ENCODE peak calls at places on chromosomes 12 and 14, in five cellular contexts. One of them, this sample, is unnamed. For H3K9me3 and H3K4me1, the result is how much of the 10 kb centered on the place peaks cover.

GRCh38 chr14:103356151-103356766 is 22.2 kb downstream of the EIF5 start:
- DNase-seq in psoas muscle: no peak
- DNase-seq in OCI-LY7: no peak
- DNase-seq in left ventricle myocardium inferior: no peak
- DNase-seq in naive thymus-derived CD4-positive, alpha-beta T cell: no peak
- DNase-seq in this sample: no peak

GRCh38 chr14:100914597-100915021 is 11.1 kb upstream of the RTL1 start:
- DNase-seq in psoas muscle: no peak
- DNase-seq in OCI-LY7: no peak
- DNase-seq in left ventricle myocardium inferior: no peak
- DNase-seq in naive thymus-derived CD4-positive, alpha-beta T cell: no peak
- DNase-seq in this sample: no peak

GRCh38 chr12:84954415-84954814 is 41.8 kb upstream of the SLC6A15 start:
- DNase-seq in psoas muscle: no peak
- DNase-seq in OCI-LY7: no peak
- DNase-seq in left ventricle myocardium inferior: no peak
- DNase-seq in naive thymus-derived CD4-positive, alpha-beta T cell: no peak
- DNase-seq in this sample: no peak

GRCh38 chr12:72271741-72272661 is at the start of gene TRHDE:
- DNase-seq in psoas muscle: no peak
- DNase-seq in OCI-LY7: no peak
- DNase-seq in left ventricle myocardium inferior: no peak
- DNase-seq in naive thymus-derived CD4-positive, alpha-beta T cell: no peak
- DNase-seq in this sample: peak

GRCh38 chr14:106207316-106207715 is 680.9 kb downstream of the TMEM121 start:
- DNase-seq in psoas muscle: no peak
- DNase-seq in OCI-LY7: no peak
- DNase-seq in left ventricle myocardium inferior: no peak
- DNase-seq in naive thymus-derived CD4-positive, alpha-beta T cell: no peak
- DNase-seq in this sample: no peak

GRCh38 chr12:8037947-8038346 is 5.4 kb downstream of the FOXJ2 start:
- DNase-seq in psoas muscle: no peak
- DNase-seq in OCI-LY7: no peak
- DNase-seq in left ventricle myocardium inferior: no peak
- DNase-seq in naive thymus-derived CD4-positive, alpha-beta T cell: no peak
- DNase-seq in this sample: no peak

GRCh38 chr12:69985656-69986055 is 160.6 kb downstream of the MYRFL start:
- DNase-seq in psoas muscle: no peak
- DNase-seq in OCI-LY7: peak
- DNase-seq in left ventricle myocardium inferior: no peak
- DNase-seq in naive thymus-derived CD4-positive, alpha-beta T cell: no peak
- DNase-seq in this sample: no peak

GRCh38 chr12:41018010-41018409 is 170.1 kb upstream of the PDZRN4 start:
- DNase-seq in psoas muscle: no peak
- DNase-seq in OCI-LY7: no peak
- DNase-seq in left ventricle myocardium inferior: no peak
- DNase-seq in naive thymus-derived CD4-positive, alpha-beta T cell: no peak
- DNase-seq in this sample: no peak

GRCh38 chr12:80269953-80270552 is 170.7 kb downstream of the OTOGL start:
- DNase-seq in psoas muscle: no peak
- DNase-seq in OCI-LY7: peak
- DNase-seq in left ventricle myocardium inferior: no peak
- DNase-seq in naive thymus-derived CD4-positive, alpha-beta T cell: peak
- DNase-seq in this sample: no peak

GRCh38 chr12:32264995-32265394 is 134.4 kb upstream of the FGD4 start:
- DNase-seq in psoas muscle: no peak
- DNase-seq in OCI-LY7: peak
- DNase-seq in left ventricle myocardium inferior: no peak
- DNase-seq in naive thymus-derived CD4-positive, alpha-beta T cell: no peak
- DNase-seq in this sample: no peak

GRCh38 chr14:30906752-30907658 is 32.6 kb downstream of the COCH start:
- DNase-seq in psoas muscle: no peak
- DNase-seq in OCI-LY7: peak
- DNase-seq in left ventricle myocardium inferior: no peak
- DNase-seq in naive thymus-derived CD4-positive, alpha-beta T cell: no peak
- DNase-seq in this sample: no peak

GRCh38 chr12:1529862-1530591 is 64.4 kb downstream of the FBXL14 start:
- DNase-seq in psoas muscle: peak
- DNase-seq in OCI-LY7: peak
- DNase-seq in left ventricle myocardium inferior: peak
- DNase-seq in naive thymus-derived CD4-positive, alpha-beta T cell: no peak
- DNase-seq in this sample: no peak

GRCh38 chr12:51820721-51821422 is 27.6 kb downstream of the FIGNL2 start:
- DNase-seq in psoas muscle: peak
- DNase-seq in OCI-LY7: no peak
- DNase-seq in left ventricle myocardium inferior: peak
- DNase-seq in naive thymus-derived CD4-positive, alpha-beta T cell: peak
- DNase-seq in this sample: peak

GRCh38 chr12:133231001-133231400 is 4.7 kb downstream of the ANHX start:
- DNase-seq in psoas muscle: no peak
- DNase-seq in OCI-LY7: no peak
- DNase-seq in left ventricle myocardium inferior: no peak
- DNase-seq in naive thymus-derived CD4-positive, alpha-beta T cell: no peak
- DNase-seq in this sample: no peak
- H3K9me3 ChIP-seq in psoas muscle: under half
- H3K9me3 ChIP-seq in OCI-LY7: under half
- H3K9me3 ChIP-seq in left ventricle myocardium inferior: under half
- H3K9me3 ChIP-seq in naive thymus-derived CD4-positive, alpha-beta T cell: under half
- H3K9me3 ChIP-seq in this sample: under half

GRCh38 chr12:110546339-110546738 is 36.8 kb downstream of the PPTC7 start:
- DNase-seq in psoas muscle: no peak
- DNase-seq in OCI-LY7: no peak
- DNase-seq in left ventricle myocardium inferior: no peak
- DNase-seq in naive thymus-derived CD4-positive, alpha-beta T cell: no peak
- DNase-seq in this sample: no peak
- H3K4me3 ChIP-seq in psoas muscle: peak
- H3K4me3 ChIP-seq in OCI-LY7: no peak
- H3K4me3 ChIP-seq in left ventricle myocardium inferior: peak
- H3K4me3 ChIP-seq in naive thymus-derived CD4-positive, alpha-beta T cell: no peak
- H3K4me3 ChIP-seq in this sample: no peak

GRCh38 chr12:106079148-106079738 is 59.5 kb downstream of the NUAK1 start:
- DNase-seq in psoas muscle: no peak
- DNase-seq in OCI-LY7: no peak
- DNase-seq in left ventricle myocardium inferior: no peak
- DNase-seq in naive thymus-derived CD4-positive, alpha-beta T cell: no peak
- DNase-seq in this sample: no peak

GRCh38 chr12:106082216-106083175 is 56.3 kb downstream of the NUAK1 start:
- DNase-seq in psoas muscle: no peak
- DNase-seq in OCI-LY7: no peak
- DNase-seq in left ventricle myocardium inferior: no peak
- DNase-seq in naive thymus-derived CD4-positive, alpha-beta T cell: no peak
- DNase-seq in this sample: no peak

GRCh38 chr12:106081606-106082005 is 57.1 kb downstream of the NUAK1 start:
- DNase-seq in psoas muscle: no peak
- DNase-seq in OCI-LY7: no peak
- DNase-seq in left ventricle myocardium inferior: no peak
- DNase-seq in naive thymus-derived CD4-positive, alpha-beta T cell: no peak
- DNase-seq in this sample: no peak

GRCh38 chr12:106080111-106080732 is 58.5 kb downstream of the NUAK1 start:
- DNase-seq in psoas muscle: no peak
- DNase-seq in OCI-LY7: no peak
- DNase-seq in left ventricle myocardium inferior: no peak
- DNase-seq in naive thymus-derived CD4-positive, alpha-beta T cell: no peak
- DNase-seq in this sample: no peak

GRCh38 chr12:106080786-106081185 is 58.0 kb downstream of the NUAK1 start:
- DNase-seq in psoas muscle: no peak
- DNase-seq in OCI-LY7: no peak
- DNase-seq in left ventricle myocardium inferior: no peak
- DNase-seq in naive thymus-derived CD4-positive, alpha-beta T cell: no peak
- DNase-seq in this sample: no peak
- H3K4me1 ChIP-seq in psoas muscle: under half
- H3K4me1 ChIP-seq in OCI-LY7: under half
- H3K4me1 ChIP-seq in left ventricle myocardium inferior: half or more
- H3K4me1 ChIP-seq in naive thymus-derived CD4-positive, alpha-beta T cell: under half
- H3K4me1 ChIP-seq in this sample: under half

GRCh38 chr12:4562034-4562657 is at the start of gene DYRK4:
- DNase-seq in psoas muscle: peak
- DNase-seq in OCI-LY7: no peak
- DNase-seq in left ventricle myocardium inferior: peak
- DNase-seq in naive thymus-derived CD4-positive, alpha-beta T cell: no peak
- DNase-seq in this sample: peak

GRCh38 chr12:4567073-4567881 is 5.3 kb downstream of the DYRK4 start:
- DNase-seq in psoas muscle: no peak
- DNase-seq in OCI-LY7: peak
- DNase-seq in left ventricle myocardium inferior: no peak
- DNase-seq in naive thymus-derived CD4-positive, alpha-beta T cell: no peak
- DNase-seq in this sample: no peak

GRCh38 chr12:4563336-4563735 is 1.3 kb downstream of the DYRK4 start:
- DNase-seq in psoas muscle: no peak
- DNase-seq in OCI-LY7: no peak
- DNase-seq in left ventricle myocardium inferior: no peak
- DNase-seq in naive thymus-derived CD4-positive, alpha-beta T cell: no peak
- DNase-seq in this sample: no peak

GRCh38 chr12:4566474-4566873 is 4.5 kb downstream of the DYRK4 start:
- DNase-seq in psoas muscle: no peak
- DNase-seq in OCI-LY7: peak
- DNase-seq in left ventricle myocardium inferior: no peak
- DNase-seq in naive thymus-derived CD4-positive, alpha-beta T cell: no peak
- DNase-seq in this sample: no peak

GRCh38 chr12:4564819-4565218 is 2.8 kb downstream of the DYRK4 start:
- DNase-seq in psoas muscle: no peak
- DNase-seq in OCI-LY7: peak
- DNase-seq in left ventricle myocardium inferior: no peak
- DNase-seq in naive thymus-derived CD4-positive, alpha-beta T cell: no peak
- DNase-seq in this sample: no peak
- H3K9me3 ChIP-seq in psoas muscle: under half
- H3K9me3 ChIP-seq in OCI-LY7: under half
- H3K9me3 ChIP-seq in left ventricle myocardium inferior: under half
- H3K9me3 ChIP-seq in naive thymus-derived CD4-positive, alpha-beta T cell: under half
- H3K9me3 ChIP-seq in this sample: under half

GRCh38 chr14:75249251-75249957 is 29.2 kb upstream of the FOS start:
- DNase-seq in psoas muscle: peak
- DNase-seq in OCI-LY7: peak
- DNase-seq in left ventricle myocardium inferior: no peak
- DNase-seq in naive thymus-derived CD4-positive, alpha-beta T cell: peak
- DNase-seq in this sample: peak
- H3K4me3 ChIP-seq in psoas muscle: no peak
- H3K4me3 ChIP-seq in OCI-LY7: peak
- H3K4me3 ChIP-seq in left ventricle myocardium inferior: no peak
- H3K4me3 ChIP-seq in naive thymus-derived CD4-positive, alpha-beta T cell: peak
- H3K4me3 ChIP-seq in this sample: no peak

This sample was measured in lower lobe of right lung.